ENCODE peak calls at places on chromosomes 11 and 22, in nine cellular contexts. M is mesendoderm, L is kidney, Q is GM23248, A is astrocyte, E is fibroblast of lung, W is neural progenitor cell, O is neuronal stem cell, V is colonic mucosa. X is an unnamed sample.
A peak's percentile ranks its signal among the peaks of the same experiment; 100 is the strongest.

GRCh38 chr11:27783701-27784355 is 83.6 kb upstream of the BDNF start:
- DNase-seq in M (no peak), V (no peak), A (no peak), L (no peak), W (no peak), E (no peak), O (no peak), Q (peak; percentile 43), X (no peak)

GRCh38 chr11:20668844-20669832 is at the start of gene NELL1:
- DNase-seq in V (no peak), M (peak; percentile 37), O (no peak), L (peak; percentile 65), E (no peak), W (peak; percentile 75), Q (no peak), A (no peak), X (peak; percentile 5)

GRCh38 chr11:66190776-66191175 is 77.7 kb upstream of the RAB1B start:
- DNase-seq in E (no peak), W (no peak), A (no peak), V (no peak), O (no peak), Q (no peak), L (no peak), M (no peak), X (no peak)

GRCh38 chr11:112785717-112786116 is 175.5 kb upstream of the NCAM1 start:
- DNase-seq in A (peak; percentile 84), V (no peak), L (no peak), W (no peak), E (peak; percentile 87), M (no peak), Q (peak; percentile 82), O (no peak), X (peak; percentile 24)

GRCh38 chr11:86062719-86063118 is 6.2 kb downstream of the PICALM start:
- DNase-seq in A (peak; percentile 35), V (no peak), W (no peak), M (no peak), E (peak; percentile 40), O (no peak), Q (peak; percentile 48), L (no peak), X (no peak)

GRCh38 chr11:67268036-67268683 is 1.9 kb downstream of the GRK2 start:
- DNase-seq in E (no peak), L (peak; percentile 69), O (no peak), A (no peak), V (no peak), M (no peak), W (no peak), Q (no peak), X (no peak)

GRCh38 chr11:44002191-44003093 is 45.3 kb upstream of the ACCSL start:
- DNase-seq in W (no peak), E (no peak), L (no peak), V (no peak), A (no peak), M (no peak), O (no peak), Q (no peak), X (no peak)

GRCh38 chr11:133835258-133836075 is 9.8 kb downstream of the SPATA19 start:
- DNase-seq in E (peak; percentile 44), W (peak; percentile 82), V (no peak), A (peak; percentile 35), L (no peak), M (peak; percentile 91), O (peak; percentile 78), Q (peak; percentile 66), X (peak; percentile 59)

GRCh38 chr11:32713496-32713895 is 81.0 kb downstream of the CCDC73 start:
- DNase-seq in A (no peak), W (peak; percentile 13), L (no peak), M (no peak), O (no peak), V (no peak), E (peak; percentile 3), Q (peak; percentile 31), X (no peak)

GRCh38 chr22:44193537-44193896 is 12.8 kb downstream of the PARVG start:
- DNase-seq in V (no peak), Q (no peak), L (no peak), E (no peak), O (no peak), M (no peak), W (no peak), A (no peak), X (peak; percentile 55)

DNA sequence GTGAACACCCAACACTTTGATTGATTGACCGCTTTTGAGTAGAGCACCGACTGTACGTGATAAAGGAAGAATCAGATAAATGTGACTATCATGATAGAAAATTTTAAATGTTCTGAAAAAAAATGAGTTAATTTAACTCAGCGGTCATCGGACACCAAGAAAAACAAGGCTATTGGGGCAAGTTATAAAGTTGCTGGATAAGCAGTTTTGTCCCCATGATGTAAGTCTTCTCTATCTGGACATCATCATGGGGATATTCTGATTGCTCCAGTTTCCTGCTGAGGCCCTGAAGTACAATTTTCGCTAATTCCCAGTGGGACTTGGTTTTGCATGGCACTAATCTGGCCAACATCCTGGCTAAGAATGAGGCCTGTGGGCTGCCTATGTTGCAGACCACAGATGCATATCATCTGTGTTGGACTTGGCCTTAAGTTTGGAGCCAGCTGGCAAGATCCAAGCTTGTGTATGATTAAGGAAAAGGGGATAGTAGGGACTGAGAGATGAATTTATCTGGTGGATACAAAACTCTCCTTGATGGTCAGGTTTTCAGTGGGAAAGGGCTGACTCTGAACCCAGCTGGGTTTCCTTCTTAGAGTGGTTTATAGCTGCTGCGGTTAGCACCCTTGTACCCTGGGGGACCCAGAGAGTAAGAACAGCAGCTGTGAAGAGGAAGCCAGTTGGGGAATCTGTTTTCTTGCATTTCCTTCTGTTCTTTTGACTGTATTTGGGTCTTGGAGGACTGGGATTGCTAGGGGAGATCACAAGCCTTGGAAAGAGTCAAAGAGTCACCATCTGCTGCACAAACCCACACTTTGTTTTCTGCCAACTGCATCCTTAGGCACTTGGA is 118.3 kb downstream of the SEZ6L start:
- DNase-seq in M (no peak), E (no peak), V (no peak), A (no peak), W (no peak), O (no peak), L (no peak), Q (no peak), X (no peak)
- H3K9ac ChIP-seq in M (no peak overlapping the region), E (no peak overlapping the region), V (no peak overlapping the region), A (no peak overlapping the region), W (no peak overlapping the region), O (no peak overlapping the region), L (no peak overlapping the region), Q (no peak overlapping the region), X (no peak overlapping the region)

DNA sequence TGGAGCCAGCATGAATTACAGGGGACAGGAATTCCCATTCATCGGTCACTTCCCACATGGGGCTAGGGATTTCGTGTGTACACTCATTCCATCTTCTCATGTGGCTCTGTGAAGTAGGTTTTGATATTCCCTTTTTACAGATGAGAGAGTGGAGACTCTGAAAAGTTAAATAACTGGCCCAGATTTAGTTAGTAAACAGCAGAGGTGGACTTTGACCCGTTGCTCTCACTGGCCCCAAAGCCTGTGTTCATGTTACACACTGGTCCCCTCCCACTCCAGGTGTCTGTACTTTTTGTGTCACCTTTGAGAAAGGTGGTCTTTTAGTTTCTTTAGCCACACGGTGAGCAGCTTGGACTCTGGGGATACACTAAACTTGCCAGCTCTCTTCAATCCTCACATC is 108.5 kb downstream of the MICAL2 start:
- DNase-seq in V (peak; percentile 73), M (no peak), L (no peak), Q (no peak), E (no peak), A (no peak), W (no peak), O (no peak), X (no peak)
- H3K36me3 ChIP-seq in V (no peaks in the 10 kb centered on the region), M (no peaks in the 10 kb centered on the region), L (no peaks in the 10 kb centered on the region), Q (peaks cover 29% of the 10 kb centered on the region), E (peaks cover 31% of the 10 kb centered on the region), A (peaks cover 94% of the 10 kb centered on the region), W (no peaks in the 10 kb centered on the region), O (no peaks in the 10 kb centered on the region), X (peaks cover 60% of the 10 kb centered on the region)

DNA sequence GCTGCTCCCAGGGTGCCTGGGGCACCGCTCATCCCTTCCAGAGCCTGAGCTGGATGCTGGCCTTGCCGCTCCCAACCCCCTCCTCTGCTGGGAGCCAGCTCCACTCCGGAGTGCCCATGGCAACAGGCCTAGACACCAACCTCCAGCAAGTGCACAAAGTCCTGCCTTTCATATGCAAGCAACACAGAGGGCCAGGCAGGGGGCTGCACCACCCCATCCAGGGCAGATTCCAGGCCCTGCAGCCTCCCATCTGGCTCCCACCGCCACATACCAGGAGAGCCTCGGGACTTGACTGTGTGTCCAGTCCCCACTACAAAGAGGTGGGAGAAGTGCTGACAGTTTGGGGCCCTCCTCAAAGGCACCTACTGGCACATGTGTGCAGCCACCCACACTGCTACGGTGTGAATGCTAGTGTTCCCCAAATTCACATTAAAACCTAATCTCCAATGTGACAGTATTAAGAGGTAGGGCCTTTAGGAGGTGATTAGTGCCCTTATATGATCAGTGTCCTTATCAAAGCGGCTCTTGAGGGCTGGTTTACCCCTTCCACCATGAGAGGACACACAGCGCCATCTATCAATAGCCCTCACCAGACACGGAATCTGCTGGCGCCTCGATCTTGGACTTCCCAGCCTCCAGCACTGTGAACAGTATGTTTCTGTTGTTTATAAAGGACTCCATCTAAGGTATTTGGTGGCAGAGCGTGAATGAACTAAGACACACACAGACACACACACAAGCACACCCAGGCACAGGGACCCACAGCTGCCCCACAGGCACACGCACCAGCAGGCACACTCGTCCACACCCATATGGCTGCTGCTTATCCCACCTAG is 16.2 kb downstream of the ARVCF start:
- DNase-seq in W (no peak), L (peak; percentile 70), E (no peak), M (no peak), A (no peak), Q (no peak), O (no peak), V (no peak), X (no peak)
- H3K9ac ChIP-seq in W (no peak overlapping the region), L (no peak overlapping the region), E (no peak overlapping the region), M (no peak overlapping the region), A (no peak overlapping the region), Q (no peak overlapping the region), O (no peak overlapping the region), V (no peak overlapping the region), X (no peak overlapping the region)

GRCh38 chr11:3043315-3043871 is 13.8 kb downstream of the CARS1 start:
- DNase-seq in W (no peak), E (peak; percentile 62), Q (peak; percentile 91), L (peak; percentile 78), M (no peak), A (peak; percentile 46), O (no peak), V (no peak), X (no peak)

GRCh38 chr11:3044004-3044403 is 13.2 kb downstream of the CARS1 start:
- DNase-seq in W (no peak), E (peak; percentile 44), L (peak; percentile 39), O (no peak), Q (peak; percentile 64), A (peak; percentile 30), V (no peak), M (no peak), X (no peak)

GRCh38 chr11:3046641-3047040 is 10.6 kb downstream of the CARS1 start:
- DNase-seq in Q (no peak), E (peak; percentile 43), A (peak; percentile 8), O (no peak), L (no peak), W (no peak), M (no peak), V (no peak), X (no peak)

GRCh38 chr11:3046190-3046589 is 11.0 kb downstream of the CARS1 start:
- DNase-seq in A (no peak), Q (peak; percentile 27), E (no peak), M (no peak), V (no peak), O (no peak), L (peak; percentile 60), W (peak; percentile 46), X (no peak)

DNA sequence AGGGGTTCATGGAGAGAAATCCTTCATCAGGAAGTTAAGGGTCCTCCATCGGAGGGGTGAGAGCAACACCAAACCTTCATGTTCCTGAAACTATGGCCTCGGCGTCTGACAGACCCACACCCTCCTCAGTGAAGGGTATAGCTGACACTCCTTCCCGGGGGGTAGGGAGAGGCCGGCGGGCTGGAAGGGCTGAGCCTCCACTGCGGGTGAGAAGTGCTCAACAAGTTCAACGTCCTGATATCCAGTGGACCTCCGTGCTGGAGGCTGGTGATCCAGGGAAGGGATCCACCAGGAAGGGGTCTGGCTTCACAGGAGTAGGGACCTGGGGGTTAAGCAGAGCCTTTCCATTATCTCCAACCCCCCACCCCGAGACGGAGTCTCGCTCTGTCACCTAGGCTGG is 12.3 kb downstream of the CARS1 start:
- DNase-seq in E (no peak), L (peak; percentile 40), V (no peak), W (no peak), M (no peak), Q (no peak), A (no peak), O (no peak), X (no peak)
- H3K36me3 ChIP-seq in E (peaks cover 27% of the 10 kb centered on the region), L (peaks cover 2% of the 10 kb centered on the region), V (no peaks in the 10 kb centered on the region), W (no peaks in the 10 kb centered on the region), M (peaks cover 11% of the 10 kb centered on the region), Q (peaks cover 22% of the 10 kb centered on the region), A (peaks cover 20% of the 10 kb centered on the region), O (peaks cover 19% of the 10 kb centered on the region), X (peaks cover 19% of the 10 kb centered on the region)